ENCODE peak calls at places on chromosomes 6 and 20, in ten cellular contexts. One of them, this sample, is unnamed.

GRCh38 chr6:52746213-52746612 is 17.1 kb downstream of the GSTA2 start:
- DNase-seq in GM20000: no peak
- DNase-seq in choroid plexus epithelial cell: no peak
- DNase-seq in H1: no peak
- DNase-seq in neural progenitor cell: no peak
- DNase-seq in K562: no peak
- DNase-seq in psoas muscle: no peak
- DNase-seq in hepatocyte: no peak
- DNase-seq in IMR-90: no peak
- DNase-seq in neural crest cell: no peak
- DNase-seq in this sample: no peak

GRCh38 chr6:106870069-106870468 is 104.5 kb downstream of the CD24 start:
- DNase-seq in neural progenitor cell: no peak
- DNase-seq in psoas muscle: no peak
- DNase-seq in GM20000: no peak
- DNase-seq in choroid plexus epithelial cell: peak
- DNase-seq in H1: no peak
- DNase-seq in hepatocyte: peak
- DNase-seq in K562: no peak
- DNase-seq in IMR-90: peak
- DNase-seq in neural crest cell: no peak
- DNase-seq in this sample: no peak

GRCh38 chr6:106025655-106026054 is 60.5 kb upstream of the PRDM1 start:
- DNase-seq in H1: no peak
- DNase-seq in neural progenitor cell: no peak
- DNase-seq in IMR-90: peak
- DNase-seq in neural crest cell: no peak
- DNase-seq in choroid plexus epithelial cell: no peak
- DNase-seq in psoas muscle: no peak
- DNase-seq in GM20000: no peak
- DNase-seq in hepatocyte: no peak
- DNase-seq in K562: no peak
- DNase-seq in this sample: no peak

GRCh38 chr6:128801621-128802020 is 81.3 kb upstream of the LAMA2 start:
- DNase-seq in H1: no peak
- DNase-seq in GM20000: no peak
- DNase-seq in K562: no peak
- DNase-seq in choroid plexus epithelial cell: no peak
- DNase-seq in neural progenitor cell: no peak
- DNase-seq in hepatocyte: no peak
- DNase-seq in IMR-90: no peak
- DNase-seq in neural crest cell: no peak
- DNase-seq in psoas muscle: no peak
- DNase-seq in this sample: no peak

GRCh38 chr20:58604410-58604881 is 46.6 kb upstream of the STX16 start:
- DNase-seq in psoas muscle: no peak
- DNase-seq in choroid plexus epithelial cell: no peak
- DNase-seq in neural progenitor cell: no peak
- DNase-seq in IMR-90: no peak
- DNase-seq in GM20000: no peak
- DNase-seq in K562: no peak
- DNase-seq in neural crest cell: no peak
- DNase-seq in H1: no peak
- DNase-seq in hepatocyte: no peak
- DNase-seq in this sample: no peak

GRCh38 chr6:14905201-14905600 is 340.7 kb upstream of the JARID2 start:
- DNase-seq in hepatocyte: no peak
- DNase-seq in IMR-90: no peak
- DNase-seq in GM20000: no peak
- DNase-seq in choroid plexus epithelial cell: no peak
- DNase-seq in neural progenitor cell: no peak
- DNase-seq in H1: no peak
- DNase-seq in K562: no peak
- DNase-seq in psoas muscle: no peak
- DNase-seq in neural crest cell: no peak
- DNase-seq in this sample: no peak

GRCh38 chr6:41200901-41201783 is at the start of gene TREML2:
- DNase-seq in IMR-90: no peak
- DNase-seq in GM20000: no peak
- DNase-seq in K562: peak
- DNase-seq in neural progenitor cell: no peak
- DNase-seq in neural crest cell: no peak
- DNase-seq in choroid plexus epithelial cell: no peak
- DNase-seq in H1: peak
- DNase-seq in psoas muscle: no peak
- DNase-seq in hepatocyte: no peak
- DNase-seq in this sample: no peak

GRCh38 chr6:56361812-56362211 is 114.4 kb upstream of the COL21A1 start:
- DNase-seq in choroid plexus epithelial cell: no peak
- DNase-seq in H1: no peak
- DNase-seq in neural progenitor cell: no peak
- DNase-seq in psoas muscle: no peak
- DNase-seq in hepatocyte: no peak
- DNase-seq in IMR-90: no peak
- DNase-seq in GM20000: no peak
- DNase-seq in K562: no peak
- DNase-seq in neural crest cell: no peak
- DNase-seq in this sample: no peak

GRCh38 chr6:26538572-26538902 is 371 bp downstream of the HMGN4 start:
- DNase-seq in neural progenitor cell: peak
- DNase-seq in GM20000: no peak
- DNase-seq in hepatocyte: no peak
- DNase-seq in psoas muscle: no peak
- DNase-seq in K562: no peak
- DNase-seq in IMR-90: peak
- DNase-seq in neural crest cell: no peak
- DNase-seq in H1: no peak
- DNase-seq in choroid plexus epithelial cell: no peak
- DNase-seq in this sample: no peak

GRCh38 chr6:148501178-148501590 is 158.5 kb downstream of the SASH1 start:
- DNase-seq in K562: no peak
- DNase-seq in IMR-90: peak
- DNase-seq in choroid plexus epithelial cell: peak
- DNase-seq in neural crest cell: no peak
- DNase-seq in GM20000: no peak
- DNase-seq in psoas muscle: peak
- DNase-seq in H1: no peak
- DNase-seq in neural progenitor cell: no peak
- DNase-seq in hepatocyte: peak
- DNase-seq in this sample: no peak

GRCh38 chr6:148969679-148970078 is 222.8 kb downstream of the UST start:
- DNase-seq in IMR-90: peak
- DNase-seq in psoas muscle: peak
- DNase-seq in GM20000: no peak
- DNase-seq in neural progenitor cell: peak
- DNase-seq in K562: no peak
- DNase-seq in hepatocyte: peak
- DNase-seq in choroid plexus epithelial cell: peak
- DNase-seq in H1: no peak
- DNase-seq in neural crest cell: no peak
- DNase-seq in this sample: peak

GRCh38 chr6:109237082-109237985 is 142.0 kb downstream of the CEP57L1 start:
- DNase-seq in IMR-90: no peak
- DNase-seq in neural crest cell: no peak
- DNase-seq in K562: peak
- DNase-seq in GM20000: no peak
- DNase-seq in choroid plexus epithelial cell: no peak
- DNase-seq in hepatocyte: no peak
- DNase-seq in neural progenitor cell: no peak
- DNase-seq in psoas muscle: no peak
- DNase-seq in H1: no peak
- DNase-seq in this sample: no peak

GRCh38 chr6:109238405-109238804 is 143.1 kb downstream of the CEP57L1 start:
- DNase-seq in neural crest cell: no peak
- DNase-seq in H1: no peak
- DNase-seq in GM20000: no peak
- DNase-seq in K562: no peak
- DNase-seq in hepatocyte: no peak
- DNase-seq in IMR-90: no peak
- DNase-seq in psoas muscle: no peak
- DNase-seq in choroid plexus epithelial cell: no peak
- DNase-seq in neural progenitor cell: no peak
- DNase-seq in this sample: no peak

GRCh38 chr6:109235639-109236038 is 140.3 kb downstream of the CEP57L1 start:
- DNase-seq in IMR-90: no peak
- DNase-seq in hepatocyte: no peak
- DNase-seq in neural progenitor cell: no peak
- DNase-seq in neural crest cell: no peak
- DNase-seq in psoas muscle: no peak
- DNase-seq in K562: no peak
- DNase-seq in choroid plexus epithelial cell: no peak
- DNase-seq in H1: no peak
- DNase-seq in GM20000: no peak
- DNase-seq in this sample: no peak

GRCh38 chr6:109237986-109238329 is 142.7 kb downstream of the CEP57L1 start:
- DNase-seq in neural crest cell: no peak
- DNase-seq in H1: no peak
- DNase-seq in psoas muscle: no peak
- DNase-seq in GM20000: no peak
- DNase-seq in K562: no peak
- DNase-seq in neural progenitor cell: no peak
- DNase-seq in hepatocyte: no peak
- DNase-seq in IMR-90: no peak
- DNase-seq in choroid plexus epithelial cell: no peak
- DNase-seq in this sample: no peak

DNA sequence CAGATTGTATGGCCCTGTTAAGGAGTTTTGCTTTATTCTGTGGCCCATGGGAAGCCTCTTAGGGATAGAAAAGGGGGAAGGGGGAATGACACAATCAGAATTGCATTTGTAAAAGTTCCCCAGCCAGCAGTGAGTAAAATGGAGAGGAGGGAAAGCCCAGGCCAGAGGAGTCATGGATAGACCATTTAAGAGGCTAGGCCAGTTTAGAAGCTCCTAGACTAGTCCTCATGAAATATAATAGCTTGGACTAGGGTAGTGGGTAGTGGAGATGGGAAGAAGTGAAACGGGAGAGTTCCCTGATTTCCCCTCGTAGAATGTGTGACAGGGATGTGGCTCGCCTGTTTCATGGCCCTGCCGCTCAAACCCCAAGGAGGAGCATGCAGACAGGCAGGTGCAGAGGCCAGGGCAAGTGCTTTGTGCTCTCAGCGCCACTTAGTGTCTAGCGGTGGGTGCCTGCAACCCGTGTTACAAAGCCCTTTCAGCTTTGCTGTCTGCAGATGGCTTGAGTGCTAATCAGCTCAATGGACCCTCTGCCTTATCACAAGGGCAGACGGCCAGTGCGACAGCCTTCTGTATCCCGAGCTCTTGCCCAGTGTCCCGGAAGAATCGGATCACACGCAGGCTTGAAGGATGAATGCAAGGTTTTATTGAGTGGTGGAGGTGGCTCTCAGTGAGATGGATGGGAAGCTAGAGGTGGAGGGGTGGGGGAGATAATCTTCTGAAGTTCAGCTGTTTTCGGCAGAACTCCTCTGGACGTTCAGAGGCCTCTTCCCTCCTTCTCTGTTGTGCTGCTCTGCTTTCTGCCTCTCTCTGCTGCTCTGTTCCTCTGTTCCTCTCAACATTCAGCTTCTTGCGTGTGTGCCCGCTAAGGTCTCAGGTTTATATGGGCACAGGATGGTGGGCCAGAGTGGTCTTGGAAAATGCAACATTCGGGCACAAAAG is 141.1 kb downstream of the CEP57L1 start:
- DNase-seq in neural progenitor cell: peak
- DNase-seq in K562: peak
- DNase-seq in psoas muscle: no peak
- DNase-seq in choroid plexus epithelial cell: no peak
- DNase-seq in IMR-90: no peak
- DNase-seq in H1: peak
- DNase-seq in hepatocyte: peak
- DNase-seq in neural crest cell: no peak
- DNase-seq in GM20000: peak
- DNase-seq in this sample: peak
- TF ChIP-seq CTCF in neural progenitor cell: peak
- TF ChIP-seq CTCF in K562: peak
- TF ChIP-seq CTCF in psoas muscle: no peak
- TF ChIP-seq CTCF in choroid plexus epithelial cell: no peak
- TF ChIP-seq CTCF in IMR-90: no peak
- TF ChIP-seq CTCF in H1: peak
- TF ChIP-seq CTCF in hepatocyte: peak
- TF ChIP-seq CTCF in neural crest cell: peak
- TF ChIP-seq CTCF in GM20000: no peak
- TF ChIP-seq CTCF in this sample: no peak

DNA sequence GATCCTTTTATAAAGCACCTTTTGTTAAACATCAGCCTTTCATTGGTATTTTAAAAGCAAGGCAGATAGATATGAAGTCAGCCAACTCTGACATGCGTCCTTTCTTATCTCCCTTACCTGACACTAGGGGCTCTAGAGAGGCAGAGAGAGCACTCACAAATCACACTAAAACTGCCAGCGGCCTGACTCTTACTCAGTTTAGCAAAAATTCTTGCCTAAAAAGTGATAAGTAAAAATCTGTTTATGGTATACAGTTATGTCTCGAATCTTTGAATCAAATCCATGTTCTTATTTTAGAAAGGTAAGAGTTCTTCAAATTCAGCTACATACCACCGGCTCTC is 10.4 kb upstream of the TDRD6 start:
- DNase-seq in GM20000: no peak
- DNase-seq in neural progenitor cell: peak
- DNase-seq in psoas muscle: no peak
- DNase-seq in hepatocyte: peak
- DNase-seq in H1: no peak
- DNase-seq in IMR-90: no peak
- DNase-seq in choroid plexus epithelial cell: peak
- DNase-seq in K562: peak
- DNase-seq in neural crest cell: no peak
- DNase-seq in this sample: no peak
- TF ChIP-seq CTCF in GM20000: no peak
- TF ChIP-seq CTCF in neural progenitor cell: peak
- TF ChIP-seq CTCF in psoas muscle: no peak
- TF ChIP-seq CTCF in hepatocyte: peak
- TF ChIP-seq CTCF in H1: peak
- TF ChIP-seq CTCF in IMR-90: peak
- TF ChIP-seq CTCF in choroid plexus epithelial cell: peak
- TF ChIP-seq CTCF in K562: no peak
- TF ChIP-seq CTCF in neural crest cell: peak
- TF ChIP-seq CTCF in this sample: peak

GRCh38 chr20:39893013-39893685 is 795.9 kb downstream of the MAFB start:
- DNase-seq in neural progenitor cell: no peak
- DNase-seq in IMR-90: peak
- DNase-seq in GM20000: no peak
- DNase-seq in choroid plexus epithelial cell: peak
- DNase-seq in H1: no peak
- DNase-seq in K562: no peak
- DNase-seq in hepatocyte: peak
- DNase-seq in neural crest cell: no peak
- DNase-seq in psoas muscle: no peak
- DNase-seq in this sample: no peak
- TF ChIP-seq CTCF in neural progenitor cell: peak
- TF ChIP-seq CTCF in IMR-90: peak
- TF ChIP-seq CTCF in GM20000: no peak
- TF ChIP-seq CTCF in choroid plexus epithelial cell: peak
- TF ChIP-seq CTCF in H1: no peak
- TF ChIP-seq CTCF in K562: no peak
- TF ChIP-seq CTCF in hepatocyte: peak
- TF ChIP-seq CTCF in neural crest cell: peak
- TF ChIP-seq CTCF in psoas muscle: no peak
- TF ChIP-seq CTCF in this sample: no peak

DNA sequence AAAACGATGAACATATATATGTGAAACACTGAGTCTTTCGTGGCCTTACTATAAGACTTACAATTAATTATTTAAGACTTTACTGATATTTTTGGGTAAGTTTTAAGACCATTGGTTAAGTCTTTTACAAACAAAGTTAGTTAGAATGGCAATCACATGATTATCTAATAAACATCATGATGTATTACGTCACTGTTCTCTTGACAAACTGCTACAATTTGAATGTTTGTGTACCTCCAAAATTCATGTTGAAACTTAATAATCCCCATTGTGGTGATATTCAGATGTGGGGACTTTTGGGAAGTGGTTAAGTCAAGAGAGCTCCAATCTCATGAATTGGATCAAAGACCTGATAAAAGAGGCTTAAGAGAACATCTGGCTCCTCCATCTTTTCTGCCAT is 25.9 kb upstream of the B3GAT2 start:
- DNase-seq in H1: no peak
- DNase-seq in neural crest cell: no peak
- DNase-seq in choroid plexus epithelial cell: no peak
- DNase-seq in neural progenitor cell: no peak
- DNase-seq in K562: no peak
- DNase-seq in IMR-90: no peak
- DNase-seq in psoas muscle: no peak
- DNase-seq in GM20000: no peak
- DNase-seq in hepatocyte: no peak
- DNase-seq in this sample: no peak
- TF ChIP-seq CTCF in H1: no peak
- TF ChIP-seq CTCF in neural crest cell: no peak
- TF ChIP-seq CTCF in choroid plexus epithelial cell: no peak
- TF ChIP-seq CTCF in neural progenitor cell: no peak
- TF ChIP-seq CTCF in K562: no peak
- TF ChIP-seq CTCF in IMR-90: no peak
- TF ChIP-seq CTCF in psoas muscle: no peak
- TF ChIP-seq CTCF in GM20000: no peak
- TF ChIP-seq CTCF in hepatocyte: no peak
- TF ChIP-seq CTCF in this sample: no peak

This sample was measured in nephron progenitor cell.